ENCODE peak calls at places on chromosomes 6 and 20, in eight cellular contexts. O is OCI-LY7; S is BJ; Y is psoas muscle; F is coronary artery; T is astrocyte of the spinal cord; G is CD8-positive, alpha-beta T cell; P is NB4. B is an unnamed sample.

GRCh38 chr20:15556869-15557268 is 1016.4 kb downstream of the KIF16B start:
- DNase-seq in P (no peak), S (no peak), G (no peak), Y (no peak), F (no peak), T (no peak), O (no peak), B (no peak)

GRCh38 chr6:169862464-169863148 is 111.2 kb downstream of the ERMARD start:
- DNase-seq in P (no peak), S (no peak), F (peak), Y (no peak), T (no peak), G (peak), O (no peak), B (no peak)

GRCh38 chr6:28537509-28538140 is 11.9 kb downstream of the GPX5 start:
- DNase-seq in O (no peak), F (no peak), Y (no peak), T (peak), P (peak), G (no peak), S (no peak), B (no peak)

GRCh38 chr20:51481311-51481997 is 61.1 kb downstream of the NFATC2 start:
- DNase-seq in T (no peak), F (no peak), S (no peak), Y (no peak), G (no peak), P (no peak), O (peak), B (no peak)

GRCh38 chr6:18997375-18997826 is 610.3 kb downstream of the RNF144B start:
- DNase-seq in F (no peak), O (peak), T (peak), G (no peak), P (peak), Y (no peak), S (no peak), B (peak)

GRCh38 chr20:50575869-50576720 is 65.9 kb downstream of the PTPN1 start:
- DNase-seq in G (peak), O (peak), P (peak), Y (peak), F (peak), S (no peak), T (peak), B (no peak)

GRCh38 chr6:17938885-17939284 is 48.5 kb downstream of the KIF13A start:
- DNase-seq in G (no peak), F (no peak), O (no peak), P (no peak), S (peak), Y (no peak), T (peak), B (no peak)

GRCh38 chr6:82017773-82018172 is 229.8 kb downstream of the IBTK start:
- DNase-seq in O (no peak), T (no peak), Y (no peak), S (no peak), G (no peak), P (no peak), F (no peak), B (no peak)

GRCh38 chr6:42302441-42302840 is 84.8 kb upstream of the MRPS10 start:
- DNase-seq in S (no peak), G (no peak), T (no peak), O (no peak), Y (no peak), P (no peak), F (no peak), B (no peak)

GRCh38 chr6:7899046-7899888 is 11.3 kb downstream of the TXNDC5 start:
- DNase-seq in O (peak), Y (no peak), F (no peak), G (no peak), T (no peak), P (peak), S (no peak), B (no peak)

GRCh38 chr6:2237001-2237400 is 8.4 kb downstream of the GMDS start:
- DNase-seq in Y (no peak), O (no peak), G (no peak), S (peak), T (peak), F (no peak), P (no peak), B (peak)

GRCh38 chr20:20143646-20144045 is 91.3 kb downstream of the CFAP61 start:
- DNase-seq in S (no peak), F (no peak), G (no peak), T (no peak), Y (no peak), O (no peak), P (no peak), B (no peak)

GRCh38 chr6:2378891-2379652 is 133.7 kb upstream of the GMDS start:
- DNase-seq in O (peak), F (no peak), Y (no peak), G (no peak), P (peak), S (peak), T (peak), B (no peak)

GRCh38 chr20:33826270-33826897 is 15.2 kb downstream of the CHMP4B start:
- DNase-seq in G (no peak), S (no peak), T (no peak), Y (no peak), O (no peak), F (no peak), P (no peak), B (no peak)

GRCh38 chr6:47977314-47977713 is 133.7 kb downstream of the PTCHD4 start:
- DNase-seq in T (no peak), S (no peak), F (no peak), G (no peak), Y (no peak), P (no peak), O (no peak), B (no peak)

GRCh38 chr6:111604259-111605099 is 1.2 kb downstream of the TRAF3IP2 start:
- DNase-seq in Y (peak), S (no peak), T (peak), G (no peak), P (peak), F (peak), O (no peak), B (peak)

DNA sequence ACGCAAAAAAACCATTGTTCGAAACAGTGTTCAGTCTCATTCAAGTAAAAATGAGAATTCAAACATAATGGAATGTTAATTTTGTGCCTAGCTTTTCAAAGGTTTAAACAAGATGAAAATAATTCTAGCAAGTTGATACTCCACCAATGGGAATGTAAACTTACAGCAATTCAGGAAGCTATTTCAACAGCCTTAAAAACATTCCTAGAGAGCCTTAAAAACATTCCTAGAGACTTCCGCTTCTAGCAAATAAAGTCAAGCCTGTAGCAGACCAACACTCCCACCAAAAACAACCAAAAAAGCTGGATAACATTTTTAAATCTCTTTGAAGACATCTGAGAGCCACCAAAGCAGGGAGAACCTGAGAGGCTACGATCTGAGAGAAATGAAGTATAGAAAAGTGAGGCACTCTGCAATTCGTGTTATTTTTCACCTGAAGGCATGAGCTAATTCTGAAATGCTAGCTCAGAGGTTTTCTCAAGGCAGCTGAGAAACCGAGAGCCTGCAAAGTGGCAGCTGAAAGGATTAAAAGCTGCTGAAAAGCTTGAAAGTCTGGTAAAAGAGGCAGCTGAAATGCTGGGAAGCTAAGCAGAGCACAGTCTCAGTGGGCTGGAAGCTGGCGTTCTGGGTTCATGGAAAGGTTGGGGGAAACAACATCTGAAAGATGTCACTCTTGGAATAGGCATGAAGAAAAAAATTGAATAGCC is 20.9 kb downstream of the GPR63 start:
- DNase-seq in O (no peak), T (peak), S (no peak), F (no peak), G (no peak), P (no peak), Y (no peak), B (no peak)
- H3K4me3 ChIP-seq in O (no peak), T (no peak), S (no peak), F (peak), G (no peak), P (no peak), Y (no peak), B (no peak)

DNA sequence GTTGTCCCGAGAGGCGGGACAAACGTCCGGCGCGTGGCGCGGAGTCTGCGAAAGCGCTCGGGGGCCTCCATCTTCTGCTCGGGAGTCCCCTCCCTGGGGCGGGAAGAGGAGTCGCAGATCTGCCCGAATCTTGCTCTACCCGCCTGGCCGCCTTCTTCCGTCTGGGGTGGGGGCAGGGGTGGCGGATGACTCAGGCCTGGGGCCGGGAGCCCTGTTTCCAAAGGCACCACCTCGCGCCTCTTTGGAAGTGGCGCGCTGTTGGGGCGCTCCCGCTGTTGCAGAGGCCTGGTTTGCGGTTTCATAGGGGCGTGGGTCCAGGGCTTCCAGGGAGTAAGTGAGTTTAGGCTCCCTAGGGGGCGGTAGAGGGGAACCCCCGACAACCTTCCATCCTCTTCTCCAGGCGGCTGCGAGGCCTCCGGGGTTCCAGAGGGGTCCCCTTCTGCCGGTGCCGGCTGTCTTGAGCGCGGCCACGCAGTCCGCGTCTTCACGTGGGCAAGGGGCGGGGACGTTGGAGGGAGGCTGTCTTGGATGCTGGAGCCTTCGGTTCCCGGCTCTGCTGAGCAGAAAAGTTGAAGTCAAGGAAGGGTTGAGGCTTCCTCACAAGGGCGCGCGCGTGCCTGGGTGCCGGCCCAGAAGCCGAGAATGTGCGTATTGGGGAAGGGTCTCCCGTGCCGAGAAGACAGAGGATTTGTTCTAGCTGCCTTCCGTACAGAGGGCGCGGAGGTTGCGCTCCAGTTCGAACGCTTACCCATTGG is 2.6 kb upstream of the TFAP2C start:
- DNase-seq in G (no peak), P (peak), T (peak), Y (no peak), O (no peak), F (no peak), S (no peak), B (no peak)
- TF ChIP-seq CTCF in G (no peak), P (peak), T (peak), Y (no peak), O (peak), F (no peak), S (peak), B (peak)

GRCh38 chr6:137488736-137489409 is 5.3 kb downstream of the OLIG3 start:
- DNase-seq in G (no peak), T (no peak), S (no peak), F (no peak), O (no peak), Y (no peak), P (no peak), B (no peak)
- H3K4me3 ChIP-seq in G (peak), T (no peak), S (no peak), F (peak), O (no peak), Y (peak), P (no peak), B (no peak)

DNA sequence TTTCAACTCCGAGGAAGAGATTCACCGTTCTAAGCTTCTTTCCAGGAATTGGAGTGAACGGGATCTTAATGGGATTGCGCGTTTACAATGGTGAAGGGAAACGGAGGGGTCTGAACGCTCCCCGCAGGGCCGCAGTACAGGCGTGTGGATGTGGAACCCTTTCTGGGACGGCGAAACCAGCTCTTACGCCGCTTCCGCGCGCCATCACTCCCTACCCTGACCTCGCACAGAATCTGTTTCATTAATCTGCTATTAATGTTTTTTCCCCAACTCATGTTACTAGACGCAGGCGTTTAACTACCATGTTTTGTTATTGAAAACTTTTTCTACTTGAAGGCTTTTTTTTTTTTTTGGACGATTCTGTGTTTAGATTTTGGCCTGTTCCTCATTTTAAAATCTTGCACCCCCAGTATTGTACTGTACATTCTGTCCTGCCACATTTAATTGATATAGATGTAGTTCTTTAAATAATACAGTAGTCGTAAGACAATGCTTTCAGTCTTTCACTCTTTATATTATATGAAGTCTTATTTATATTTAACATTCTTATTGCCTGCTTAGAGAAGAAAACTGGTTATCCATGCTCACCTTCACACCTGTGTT is 691 bp upstream of the SUPT3H start:
- DNase-seq in P (no peak), T (peak), O (no peak), Y (peak), S (no peak), G (no peak), F (no peak), B (no peak)
- TF ChIP-seq CTCF in P (no peak), T (no peak), O (no peak), Y (no peak), S (no peak), G (no peak), F (no peak), B (no peak)

DNA sequence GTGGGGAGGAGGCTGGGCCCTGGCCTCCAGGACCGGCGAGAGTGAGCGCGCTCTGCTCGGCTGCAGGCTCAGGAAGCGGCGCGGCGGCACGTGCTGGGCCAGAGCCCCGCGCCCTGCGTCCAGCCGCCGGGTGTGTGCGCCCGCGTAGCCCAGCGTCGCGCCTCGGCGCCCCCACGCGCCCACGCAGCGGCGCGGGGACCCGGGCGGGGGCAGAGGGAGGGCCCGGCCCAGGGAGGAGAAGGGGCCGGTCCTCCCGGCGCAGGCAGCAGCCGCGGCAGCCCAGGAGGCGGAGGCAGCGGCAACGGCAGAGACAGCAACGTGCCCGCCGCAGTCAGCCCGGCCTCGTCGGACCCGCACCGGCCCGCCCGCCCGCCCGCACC is at the start of gene EYA2:
- DNase-seq in P (no peak), Y (peak), O (no peak), T (no peak), G (no peak), F (no peak), S (no peak), B (no peak)
- H3K4me3 ChIP-seq in P (no peak), Y (peak), O (no peak), T (peak), G (no peak), F (peak), S (peak), B (peak)

GRCh38 chr6:144008501-144009245 is 614 bp upstream of the PLAGL1 start:
- DNase-seq in Y (no peak), S (no peak), P (peak), T (no peak), G (no peak), O (no peak), F (no peak), B (no peak)
- TF ChIP-seq CTCF in Y (no peak), S (no peak), P (no peak), T (no peak), G (no peak), O (no peak), F (no peak), B (no peak)

GRCh38 chr20:370977-371754 is 9.4 kb upstream of the TRIB3 start:
- DNase-seq in Y (no peak), G (no peak), F (no peak), P (peak), O (no peak), S (no peak), T (no peak), B (no peak)

GRCh38 chr20:368915-369314 is 11.6 kb upstream of the TRIB3 start:
- DNase-seq in S (no peak), G (no peak), T (no peak), O (no peak), Y (no peak), F (no peak), P (no peak), B (no peak)

GRCh38 chr20:370151-370600 is 10.4 kb upstream of the TRIB3 start:
- DNase-seq in T (no peak), F (no peak), S (no peak), P (no peak), O (no peak), G (no peak), Y (no peak), B (no peak)

GRCh38 chr20:373171-373890 is 7.2 kb upstream of the TRIB3 start:
- DNase-seq in T (peak), S (peak), G (no peak), F (no peak), P (peak), O (no peak), Y (peak), B (no peak)

DNA sequence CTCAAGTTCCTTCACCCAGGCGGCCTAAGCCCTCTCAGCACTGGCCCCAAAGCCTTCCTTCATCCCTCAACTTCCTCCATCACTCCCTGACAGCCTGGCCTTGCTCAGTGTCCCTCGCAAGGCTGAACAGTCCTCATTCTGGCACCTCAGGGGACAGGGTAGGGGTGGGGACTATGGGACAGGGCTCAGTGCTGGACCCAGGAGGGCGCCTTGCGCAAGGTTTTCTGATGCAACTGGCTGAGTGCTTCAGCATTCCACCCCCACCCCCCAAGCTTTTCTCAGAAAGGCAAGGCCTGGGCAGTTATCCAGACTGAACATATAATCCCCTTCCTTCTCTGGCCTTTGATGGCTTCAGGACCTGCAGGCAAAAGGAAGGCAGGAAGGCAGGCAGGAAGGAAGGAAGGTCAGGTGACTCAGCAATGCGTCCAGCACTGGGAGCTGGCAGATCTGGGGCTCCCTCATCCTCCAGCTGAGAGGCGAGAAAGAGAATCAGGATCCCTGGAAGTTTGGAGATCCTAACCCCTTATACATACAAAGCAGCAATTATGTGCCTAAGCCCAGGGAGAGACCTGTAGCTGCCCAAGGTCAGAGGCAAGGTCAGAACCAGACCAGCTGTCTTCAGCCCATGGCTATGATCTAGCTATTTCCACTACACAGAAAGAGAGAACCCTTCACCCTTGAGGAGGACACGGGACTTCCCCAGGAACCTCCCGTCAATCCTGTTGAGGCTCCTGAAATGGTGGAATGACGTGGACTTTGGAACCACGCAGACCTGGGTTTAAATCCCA is 8.6 kb upstream of the TRIB3 start:
- DNase-seq in T (peak), G (no peak), S (peak), O (no peak), Y (peak), F (no peak), P (peak), B (peak)
- H3K4me3 ChIP-seq in T (no peak), G (no peak), S (no peak), O (no peak), Y (no peak), F (no peak), P (no peak), B (no peak)

GRCh38 chr6:146526192-146526591 is 17.4 kb upstream of the RAB32 start:
- DNase-seq in F (no peak), G (no peak), T (peak), P (no peak), Y (no peak), O (no peak), S (no peak), B (no peak)
- TF ChIP-seq CTCF in F (no peak), G (no peak), T (peak), P (no peak), Y (no peak), O (peak), S (peak), B (peak)

GRCh38 chr20:62652051-62652893 is 10.0 kb downstream of the SLCO4A1 start:
- DNase-seq in Y (peak), T (peak), S (peak), P (no peak), G (peak), O (peak), F (peak), B (peak)
- H3K4me3 ChIP-seq in Y (peak), T (no peak), S (peak), P (no peak), G (peak), O (peak), F (peak), B (peak)

GRCh38 chr6:72894091-72894490 is 272.2 kb downstream of the KCNQ5 start:
- DNase-seq in G (no peak), P (no peak), F (no peak), T (no peak), Y (no peak), O (no peak), S (no peak), B (no peak)
- TF ChIP-seq CTCF in G (no peak), P (no peak), F (no peak), T (no peak), Y (no peak), O (no peak), S (no peak), B (no peak)